ENCODE peak calls at places on chromosomes 6 and 20, in nine cellular contexts. I is cardiac fibroblast; M is AG09319; J is pancreas; S is fibroblast of mammary gland; Z is keratinocyte; X is nephron progenitor cell; N is activated CD8-positive, alpha-beta T cell treated with anti-CD3 and anti-CD28 coated beads for 36 hours; T is A549. V is an unnamed sample.
A peak's percentile ranks its signal among the peaks of the same experiment; 100 is the strongest.

GRCh38 chr6:69866351-69867074 is at the start of gene COL19A1:
- DNase-seq in J (peak; percentile 33), I (peak; percentile 19), S (no peak), M (no peak), Z (no peak), N (peak; percentile 39), X (peak; percentile 45), T (no peak), V (no peak)

GRCh38 chr20:17522528-17522927 is 8.7 kb downstream of the BFSP1 start:
- DNase-seq in J (no peak), Z (no peak), S (no peak), M (no peak), I (no peak), X (no peak), T (no peak), N (no peak), V (no peak)

GRCh38 chr6:151054304-151054703 is 185.5 kb upstream of the AKAP12 start:
- DNase-seq in Z (no peak), N (no peak), M (no peak), X (peak; percentile 54), J (no peak), I (no peak), T (no peak), S (peak; percentile 36), V (no peak)

GRCh38 chr6:163904161-163904560 is 489.6 kb downstream of the QKI start:
- DNase-seq in T (no peak), S (no peak), N (no peak), I (no peak), M (no peak), Z (no peak), J (no peak), X (no peak), V (no peak)

GRCh38 chr6:88115307-88115706 is 50.8 kb downstream of the CNR1 start:
- DNase-seq in N (no peak), Z (no peak), S (no peak), J (no peak), X (no peak), M (no peak), T (no peak), I (no peak), V (no peak)

GRCh38 chr6:36160147-36160760 is 29.9 kb downstream of the MAPK13 start:
- DNase-seq in Z (no peak), I (peak; percentile 21), S (peak; percentile 38), T (no peak), X (no peak), M (no peak), J (no peak), N (no peak), V (no peak)

GRCh38 chr6:137000825-137001224 is 43.9 kb downstream of the IL20RA start:
- DNase-seq in J (no peak), S (peak; percentile 10), T (peak; percentile 10), M (no peak), I (no peak), N (no peak), Z (no peak), X (no peak), V (no peak)

GRCh38 chr20:11153819-11154218 is 480.0 kb upstream of the JAG1 start:
- DNase-seq in I (peak; percentile 72), N (no peak), X (no peak), M (no peak), Z (no peak), S (no peak), T (peak; percentile 31), J (no peak), V (no peak)

GRCh38 chr6:75151013-75151412 is 54.8 kb downstream of the COL12A1 start:
- DNase-seq in N (no peak), I (peak; percentile 48), J (no peak), M (no peak), T (no peak), X (no peak), S (peak; percentile 72), Z (no peak), V (no peak)

GRCh38 chr6:166449641-166450040 is 66.9 kb upstream of the MPC1 start:
- DNase-seq in I (no peak), S (no peak), Z (no peak), M (no peak), J (no peak), N (no peak), T (no peak), X (no peak), V (no peak)

GRCh38 chr6:33761922-33762629 is 15.4 kb upstream of the IP6K3 start:
- DNase-seq in J (peak; percentile 77), X (peak; percentile 69), S (peak; percentile 41), T (peak; percentile 59), M (no peak), I (peak; percentile 61), N (peak; percentile 68), Z (no peak), V (no peak)

GRCh38 chr6:97771356-97771755 is 488.3 kb upstream of the MMS22L start:
- DNase-seq in T (no peak), I (no peak), S (no peak), X (no peak), J (no peak), N (no peak), Z (no peak), M (no peak), V (no peak)

GRCh38 chr20:43545837-43546578 is 12.8 kb upstream of the SGK2 start:
- DNase-seq in Z (no peak), T (no peak), S (no peak), N (no peak), M (no peak), I (no peak), J (no peak), X (no peak), V (no peak)

GRCh38 chr6:123810214-123810613 is 6.5 kb downstream of the NKAIN2 start:
- DNase-seq in I (no peak), S (no peak), X (no peak), M (no peak), T (no peak), Z (no peak), J (no peak), N (no peak), V (no peak)

GRCh38 chr6:125858427-125859320 is 67.9 kb downstream of the NCOA7 start:
- DNase-seq in S (peak; percentile 74), X (peak; percentile 53), M (peak; percentile 34), I (peak; percentile 80), N (peak; percentile 38), J (peak; percentile 45), T (peak; percentile 83), Z (no peak), V (peak; percentile 41)

DNA sequence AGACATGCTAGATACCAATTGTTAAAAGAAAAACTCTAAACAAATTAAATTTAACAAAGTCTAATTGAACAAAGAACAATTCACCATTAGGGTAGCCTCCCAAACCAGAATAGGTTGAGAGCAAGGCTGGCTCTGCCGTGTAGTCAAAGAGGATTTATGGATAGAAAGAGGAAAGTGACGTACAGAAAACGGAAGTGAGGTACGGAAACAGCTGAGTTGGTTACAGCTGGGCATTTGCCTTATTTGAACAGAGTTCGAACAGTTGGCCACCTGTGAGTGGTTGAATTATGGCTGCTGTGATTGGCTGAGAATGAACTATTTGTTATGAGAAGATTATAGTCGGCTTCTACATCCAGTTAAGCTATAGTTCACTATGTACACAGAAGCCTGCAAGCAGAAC is 18.5 kb upstream of the ISM1 start:
- DNase-seq in J (no peak), N (no peak), S (no peak), Z (no peak), T (no peak), X (no peak), I (no peak), M (no peak), V (no peak)
- TF ChIP-seq CTCF in J (no peak), N (no peak), S (no peak), Z (no peak), T (no peak), X (no peak), I (no peak), M (no peak), V (no peak)

DNA sequence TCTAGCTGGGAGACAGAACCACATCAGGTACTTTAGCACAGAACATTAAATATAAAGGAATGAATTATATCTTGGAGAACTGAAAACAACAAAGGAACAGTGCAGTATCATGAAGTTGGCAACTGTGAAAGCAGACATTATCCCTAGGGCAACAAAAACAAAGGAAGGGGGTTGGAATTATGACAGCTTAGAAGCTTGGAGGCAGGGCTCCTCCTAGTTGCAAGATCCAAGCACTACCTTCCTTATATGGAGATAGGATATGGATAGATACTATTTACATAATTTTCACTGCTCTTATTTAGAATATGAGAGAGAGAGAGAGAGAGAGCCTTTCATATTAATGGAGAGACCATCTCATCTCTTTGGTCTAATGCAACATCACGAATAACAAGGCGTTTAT is 27.0 kb downstream of the TMEM14A start:
- DNase-seq in N (no peak), Z (no peak), S (peak; percentile 9), T (peak; percentile 5), M (no peak), J (no peak), I (peak; percentile 19), X (no peak), V (no peak)
- TF ChIP-seq CTCF in N (no peak), Z (no peak), S (no peak), T (no peak), M (no peak), J (no peak), I (no peak), X (no peak), V (no peak)

GRCh38 chr6:46327769-46328168 is 157.0 kb upstream of the ENPP5 start:
- DNase-seq in N (no peak), T (no peak), Z (no peak), S (no peak), I (no peak), M (no peak), J (no peak), X (no peak), V (no peak)

GRCh38 chr6:46334442-46334841 is 156.8 kb downstream of the RCAN2 start:
- DNase-seq in T (no peak), J (no peak), N (no peak), X (no peak), M (no peak), Z (no peak), S (no peak), I (no peak), V (no peak)

GRCh38 chr6:46325561-46326525 is 155.1 kb upstream of the ENPP5 start:
- DNase-seq in N (peak; percentile 20), I (peak; percentile 36), X (peak; percentile 17), J (no peak), T (no peak), S (peak; percentile 91), Z (no peak), M (peak; percentile 50), V (no peak)

GRCh38 chr6:46329568-46329967 is 158.8 kb upstream of the ENPP5 start:
- DNase-seq in M (no peak), I (peak; percentile 15), T (no peak), X (no peak), J (no peak), N (no peak), S (peak; percentile 69), Z (no peak), V (no peak)

GRCh38 chr6:46331461-46331860 is 159.8 kb downstream of the RCAN2 start:
- DNase-seq in S (no peak), I (no peak), M (no peak), J (no peak), X (no peak), N (no peak), T (no peak), Z (no peak), V (no peak)
- TF ChIP-seq CTCF in S (no peak), I (no peak), M (no peak), J (no peak), X (no peak), N (no peak), T (no peak), Z (no peak), V (no peak)

DNA sequence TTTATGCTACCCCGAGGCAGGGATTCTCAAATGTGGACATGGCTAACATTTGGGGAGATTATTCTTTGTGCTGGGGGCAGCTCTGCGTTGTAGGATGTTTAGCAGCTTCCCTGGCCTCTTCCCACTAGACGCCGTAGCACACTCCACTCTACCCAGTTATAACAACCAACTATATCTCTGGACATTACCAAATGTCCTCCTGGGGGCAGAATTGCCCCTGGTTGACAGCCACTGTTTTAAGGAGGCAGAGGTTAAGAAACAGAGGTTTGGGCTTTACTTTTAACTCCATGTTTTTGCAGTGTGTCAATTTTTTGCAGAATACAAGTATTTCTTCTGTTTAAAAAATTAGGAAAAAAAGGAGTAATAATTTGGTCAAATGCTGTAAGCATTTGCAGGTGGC is 56.2 kb upstream of the BMP6 start:
- DNase-seq in M (no peak), X (no peak), Z (no peak), S (no peak), N (no peak), T (no peak), J (no peak), I (peak; percentile 13), V (no peak)
- TF ChIP-seq CTCF in M (no peak), X (no peak), Z (no peak), S (no peak), N (no peak), T (peak; percentile 20), J (no peak), I (no peak), V (no peak)